ENCODE peak calls at places on chromosome 20, in six cellular contexts. B, Z, G, E, T and V are unnamed samples.

GRCh38 chr20:25848222-25848621 is 151.6 kb upstream of the ZNF337 start:
- DNase-seq in B (no peak), Z (no peak), G (no peak), E (no peak), T (no peak), V (no peak)

GRCh38 chr20:6075428-6076219 is 21.8 kb upstream of the LRRN4 start:
- DNase-seq in B (no peak), Z (peak; percentile 24), G (no peak), E (no peak), T (no peak), V (no peak)

GRCh38 chr20:63664861-63665594 is 6.9 kb downstream of the RTEL1 start:
- DNase-seq in B (no peak), Z (no peak), G (no peak), E (no peak), T (no peak), V (no peak)

GRCh38 chr20:25308671-25309394 is 60.9 kb downstream of the PYGB start:
- DNase-seq in B (peak; percentile 28), Z (no peak), G (no peak), E (peak; percentile 76), T (no peak), V (peak; percentile 99)

GRCh38 chr20:50186151-50186885 is 4.3 kb upstream of the CEBPB start:
- DNase-seq in B (peak; percentile 89), Z (peak; percentile 98), G (peak; percentile 74), E (no peak), T (peak; percentile 38), V (peak; percentile 87)

GRCh38 chr20:44851545-44851944 is 34.0 kb upstream of the YWHAB start:
- DNase-seq in B (no peak), Z (no peak), G (no peak), E (no peak), T (no peak), V (no peak)

GRCh38 chr20:11672959-11673358 is 244.7 kb upstream of the BTBD3 start:
- DNase-seq in B (no peak), Z (no peak), G (no peak), E (no peak), T (no peak), V (no peak)

GRCh38 chr20:47464380-47465101 is 37.1 kb upstream of the NCOA3 start:
- DNase-seq in B (peak; percentile 100), Z (peak; percentile 45), G (peak; percentile 97), E (peak; percentile 67), T (no peak), V (no peak)

GRCh38 chr20:15895126-15895525 is 678.1 kb downstream of the KIF16B start:
- DNase-seq in B (no peak), Z (no peak), G (no peak), E (no peak), T (no peak), V (no peak)

GRCh38 chr20:45347936-45348809 is at the start of gene SDC4:
- DNase-seq in B (no peak), Z (peak; percentile 69), G (peak; percentile 74), E (peak; percentile 61), T (no peak), V (peak; percentile 76)

GRCh38 chr20:51533291-51534172 is 9.0 kb downstream of the NFATC2 start:
- DNase-seq in B (peak; percentile 11), Z (no peak), G (no peak), E (peak; percentile 67), T (no peak), V (no peak)

GRCh38 chr20:51628533-51629398 is 86.2 kb upstream of the NFATC2 start:
- DNase-seq in B (peak; percentile 90), Z (no peak), G (no peak), E (no peak), T (no peak), V (no peak)

GRCh38 chr20:5364136-5364821 is 47.5 kb upstream of the PROKR2 start:
- DNase-seq in B (no peak), Z (no peak), G (no peak), E (no peak), T (no peak), V (no peak)

GRCh38 chr20:34262488-34263288 is 21.5 kb downstream of the ASIP start:
- DNase-seq in B (peak; percentile 70), Z (peak; percentile 63), G (no peak), E (no peak), T (no peak), V (peak; percentile 58)

GRCh38 chr20:47008842-47009518 is 114.3 kb downstream of the EYA2 start:
- DNase-seq in B (peak; percentile 35), Z (no peak), G (no peak), E (no peak), T (no peak), V (no peak)

GRCh38 chr20:21713470-21713869 is 8.0 kb downstream of the PAX1 start:
- DNase-seq in B (no peak), Z (no peak), G (no peak), E (no peak), T (no peak), V (no peak)

GRCh38 chr20:61253264-61253639 is 1.2 kb downstream of the CDH4 start:
- DNase-seq in B (no peak), Z (no peak), G (peak; percentile 60), E (no peak), T (no peak), V (no peak)

GRCh38 chr20:60087563-60088105 is 129.4 kb downstream of the CDH26 start:
- DNase-seq in B (no peak), Z (no peak), G (no peak), E (no peak), T (no peak), V (peak; percentile 39)

GRCh38 chr20:45867811-45868176 is 10.4 kb downstream of the ZSWIM3 start:
- DNase-seq in B (no peak), Z (no peak), G (no peak), E (peak; percentile 39), T (no peak), V (no peak)

GRCh38 chr20:48617481-48617880 is 210.3 kb downstream of the PREX1 start:
- DNase-seq in B (no peak), Z (no peak), G (no peak), E (no peak), T (no peak), V (no peak)

GRCh38 chr20:37668166-37668565 is 25.7 kb upstream of the CTNNBL1 start:
- DNase-seq in B (no peak), Z (no peak), G (no peak), E (no peak), T (no peak), V (no peak)

GRCh38 chr20:13102237-13102636 is 93.5 kb downstream of the SPTLC3 start:
- DNase-seq in B (no peak), Z (no peak), G (no peak), E (no peak), T (no peak), V (no peak)

GRCh38 chr20:60921021-60921622 is 330.9 kb upstream of the CDH4 start:
- DNase-seq in B (peak; percentile 35), Z (no peak), G (peak; percentile 5), E (no peak), T (no peak), V (no peak)

GRCh38 chr20:17910828-17911294 is 57.7 kb downstream of the SNX5 start:
- DNase-seq in B (no peak), Z (no peak), G (no peak), E (no peak), T (no peak), V (no peak)

GRCh38 chr20:14384411-14384810 is 47.0 kb upstream of the FLRT3 start:
- DNase-seq in B (no peak), Z (no peak), G (no peak), E (no peak), T (no peak), V (no peak)

GRCh38 chr20:25214416-25214770 is 18.9 kb downstream of the ENTPD6 start:
- DNase-seq in B (no peak), Z (no peak), G (no peak), E (no peak), T (no peak), V (no peak)

GRCh38 chr20:9412309-9412708 is 102.1 kb upstream of the LAMP5 start:
- DNase-seq in B (no peak), Z (no peak), G (no peak), E (no peak), T (no peak), V (no peak)

GRCh38 chr20:59082981-59083380 is 40.4 kb upstream of the PRELID3B start:
- DNase-seq in B (no peak), Z (no peak), G (no peak), E (peak; percentile 48), T (no peak), V (no peak)

GRCh38 chr20:41173161-41173721 is 35.9 kb downstream of the PLCG1 start:
- DNase-seq in B (peak; percentile 62), Z (peak; percentile 88), G (peak; percentile 81), E (peak; percentile 69), T (no peak), V (peak; percentile 70)
- TF ChIP-seq POLR2A in B (no peak), Z (no peak), G (no peak), E (no peak), T (no peak), V (no peak)

GRCh38 chr20:54623923-54624569 is 148.7 kb downstream of the DOK5 start:
- DNase-seq in B (no peak), Z (no peak), G (no peak), E (no peak), T (no peak), V (no peak)
- TF ChIP-seq POLR2A in B (no peak), Z (no peak), G (no peak), E (no peak), T (no peak), V (no peak)

GRCh38 chr20:20683020-20683419 is 29.4 kb downstream of the RALGAPA2 start:
- DNase-seq in B (no peak), Z (no peak), G (no peak), E (no peak), T (no peak), V (no peak)

GRCh38 chr20:20683481-20683880 is 29.0 kb downstream of the RALGAPA2 start:
- DNase-seq in B (no peak), Z (peak; percentile 53), G (no peak), E (no peak), T (no peak), V (peak; percentile 64)

GRCh38 chr20:20679306-20679705 is 33.1 kb downstream of the RALGAPA2 start:
- DNase-seq in B (no peak), Z (no peak), G (no peak), E (no peak), T (no peak), V (no peak)

GRCh38 chr20:20683922-20684321 is 28.5 kb downstream of the RALGAPA2 start:
- DNase-seq in B (no peak), Z (no peak), G (no peak), E (no peak), T (no peak), V (peak; percentile 57)

GRCh38 chr20:20680991-20681508 is 31.4 kb downstream of the RALGAPA2 start:
- DNase-seq in B (no peak), Z (no peak), G (no peak), E (no peak), T (no peak), V (peak; percentile 94)
- TF ChIP-seq POLR2A in B (no peak), Z (no peak), G (no peak), E (no peak), T (no peak), V (no peak)

DNA sequence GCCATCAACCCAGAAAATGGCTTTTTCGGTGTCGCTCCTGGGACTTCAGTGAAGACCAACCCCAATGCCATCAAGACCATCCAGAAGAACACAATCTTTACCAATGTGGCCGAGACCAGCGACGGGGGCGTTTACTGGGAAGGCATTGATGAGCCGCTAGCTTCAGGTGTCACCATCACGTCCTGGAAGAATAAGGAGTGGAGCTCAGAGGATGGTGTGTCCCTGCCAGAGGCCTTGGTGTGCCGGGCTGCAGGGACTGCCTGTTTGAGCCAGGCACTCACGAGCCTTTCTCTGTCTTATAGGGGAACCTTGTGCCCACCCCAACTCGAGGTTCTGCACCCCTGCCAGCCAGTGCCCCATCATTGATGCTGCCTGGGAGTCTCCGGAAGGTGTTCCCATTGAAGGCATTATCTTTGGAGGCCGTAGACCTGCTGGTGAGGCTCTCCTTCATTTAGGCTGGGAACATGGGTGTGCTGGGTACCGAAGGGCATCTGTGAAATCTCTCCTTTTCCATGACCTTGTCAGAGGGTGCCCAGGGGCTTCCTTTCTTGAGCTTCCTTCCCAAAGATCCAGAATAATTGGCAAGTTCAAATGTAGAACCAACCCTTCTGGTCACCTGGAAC is 3.4 kb downstream of the PCK1 start:
- DNase-seq in B (no peak), Z (no peak), G (no peak), E (no peak), T (no peak), V (no peak)
- TF ChIP-seq POLR2A in B (no peak), Z (no peak), G (no peak), E (no peak), T (no peak), V (no peak)